ENCODE peak calls at places on chromosomes 6 and 20, in eight cellular contexts. C, J, B, T, H, G, X and Q are unnamed samples.

GRCh38 chr20:60422848-60423247 is 464.6 kb downstream of the CDH26 start:
- DNase-seq in C (no peak), J (no peak), B (no peak), T (no peak), H (no peak), G (no peak), X (no peak), Q (no peak)

GRCh38 chr6:90253631-90254030 is 43.0 kb downstream of the BACH2 start:
- DNase-seq in C (no peak), J (no peak), B (no peak), T (no peak), H (no peak), G (no peak), X (no peak), Q (no peak)

GRCh38 chr6:42197574-42198362 is 3.0 kb upstream of the GUCA1B start:
- DNase-seq in C (no peak), J (no peak), B (peak; percentile 62), T (peak; percentile 3), H (peak; percentile 75), G (no peak), X (peak; percentile 89), Q (no peak)

GRCh38 chr6:28947067-28947765 is 23.4 kb upstream of the TRIM27 start:
- DNase-seq in C (no peak), J (no peak), B (no peak), T (no peak), H (no peak), G (no peak), X (no peak), Q (no peak)

GRCh38 chr6:42142118-42142835 is at the start of gene C6orf132:
- DNase-seq in C (no peak), J (no peak), B (no peak), T (no peak), H (no peak), G (no peak), X (peak; percentile 26), Q (no peak)

GRCh38 chr6:70396796-70397729 is 16.2 kb upstream of the FAM135A start:
- DNase-seq in C (no peak), J (no peak), B (no peak), T (no peak), H (no peak), G (no peak), X (peak; percentile 22), Q (no peak)

GRCh38 chr20:21213691-21214090 is 87.8 kb downstream of the KIZ start:
- DNase-seq in C (no peak), J (no peak), B (no peak), T (no peak), H (no peak), G (no peak), X (no peak), Q (no peak)

GRCh38 chr20:25496968-25497401 is 88.3 kb downstream of the NINL start:
- DNase-seq in C (no peak), J (no peak), B (no peak), T (no peak), H (no peak), G (no peak), X (peak; percentile 58), Q (no peak)

GRCh38 chr6:158674342-158674969 is 24.6 kb downstream of the SYTL3 start:
- DNase-seq in C (no peak), J (no peak), B (no peak), T (no peak), H (peak; percentile 22), G (no peak), X (no peak), Q (no peak)

GRCh38 chr20:634526-634925 is 18.5 kb downstream of the SRXN1 start:
- DNase-seq in C (no peak), J (no peak), B (no peak), T (peak; percentile 36), H (no peak), G (no peak), X (no peak), Q (no peak)

GRCh38 chr6:43913388-43914271 is 143.6 kb downstream of the VEGFA start:
- DNase-seq in C (no peak), J (no peak), B (no peak), T (no peak), H (no peak), G (no peak), X (no peak), Q (no peak)

GRCh38 chr6:166466178-166467122 is 83.7 kb upstream of the MPC1 start:
- DNase-seq in C (no peak), J (no peak), B (no peak), T (no peak), H (no peak), G (no peak), X (no peak), Q (no peak)

GRCh38 chr20:58911309-58911708 is 58.8 kb downstream of the GNAS start:
- DNase-seq in C (no peak), J (no peak), B (no peak), T (no peak), H (no peak), G (no peak), X (no peak), Q (no peak)

GRCh38 chr6:13194852-13195251 is 133.5 kb downstream of the TBC1D7 start:
- DNase-seq in C (peak; percentile 77), J (no peak), B (peak; percentile 55), T (no peak), H (no peak), G (peak; percentile 37), X (peak; percentile 80), Q (no peak)

GRCh38 chr20:12394786-12395185 is 477.1 kb downstream of the BTBD3 start:
- DNase-seq in C (no peak), J (no peak), B (no peak), T (no peak), H (no peak), G (no peak), X (no peak), Q (no peak)

GRCh38 chr6:151796842-151797530 is 10.5 kb upstream of the ESR1 start:
- DNase-seq in C (no peak), J (no peak), B (no peak), T (no peak), H (no peak), G (no peak), X (no peak), Q (no peak)

GRCh38 chr6:453152-453551 is 61.6 kb downstream of the IRF4 start:
- DNase-seq in C (no peak), J (no peak), B (no peak), T (peak; percentile 54), H (no peak), G (no peak), X (no peak), Q (no peak)

GRCh38 chr20:9051508-9051907 is 17.4 kb upstream of the PLCB4 start:
- DNase-seq in C (no peak), J (no peak), B (peak; percentile 75), T (no peak), H (peak; percentile 88), G (no peak), X (peak; percentile 68), Q (no peak)

GRCh38 chr6:10472634-10473033 is 48.5 kb upstream of the GCNT2 start:
- DNase-seq in C (no peak), J (no peak), B (no peak), T (no peak), H (no peak), G (no peak), X (no peak), Q (no peak)